ENCODE peak calls at places on chromosomes 13 and 19, in five cellular contexts. J is thoracic aorta; N is NCI-H774; T is effector memory CD4-positive, alpha-beta T cell; F is hepatocyte. U is an unnamed sample.
A peak's percentile ranks its signal among the peaks of the same experiment; 100 is the strongest.

GRCh38 chr19:53503126-53503525 is 34.8 kb upstream of the ZNF331 start:
- DNase-seq in J (no peak), F (no peak), T (no peak), N (no peak), U (no peak)

GRCh38 chr19:44959691-44960090 is 4.5 kb downstream of the CLPTM1 start:
- DNase-seq in N (no peak), T (no peak), J (no peak), F (no peak), U (no peak)

GRCh38 chr19:8255426-8256125 is 46.4 kb downstream of the CERS4 start:
- DNase-seq in T (no peak), J (no peak), F (no peak), N (no peak), U (no peak)

GRCh38 chr13:32039488-32040013 is 8.0 kb downstream of the FRY start:
- DNase-seq in J (no peak), N (no peak), F (no peak), T (no peak), U (no peak)

GRCh38 chr13:34143637-34144036 is 325.7 kb downstream of the RFC3 start:
- DNase-seq in T (no peak), J (no peak), N (no peak), F (no peak), U (no peak)

GRCh38 chr13:107144432-107144831 is 576.5 kb upstream of the ARGLU1 start:
- DNase-seq in J (no peak), T (no peak), N (no peak), F (no peak), U (no peak)

GRCh38 chr13:47798194-47798593 is 202.9 kb downstream of the SUCLA2 start:
- DNase-seq in N (no peak), J (no peak), F (no peak), T (no peak), U (no peak)

GRCh38 chr19:17209126-17210036 is 5.8 kb upstream of the USE1 start:
- DNase-seq in T (peak; percentile 18), N (peak; percentile 17), J (no peak), F (peak; percentile 16), U (no peak)

GRCh38 chr13:30108216-30108912 is 199.0 kb downstream of the KATNAL1 start:
- DNase-seq in N (no peak), J (no peak), T (no peak), F (no peak), U (no peak)

GRCh38 chr19:45156231-45156630 is 4.6 kb downstream of the NKPD1 start:
- DNase-seq in F (no peak), T (no peak), J (no peak), N (no peak), U (no peak)

GRCh38 chr13:49060698-49061387 is 85.1 kb downstream of the FNDC3A start:
- DNase-seq in N (no peak), F (no peak), T (no peak), J (no peak), U (no peak)

GRCh38 chr19:34145741-34146202 is 26.5 kb upstream of the LSM14A start:
- DNase-seq in F (peak; percentile 67), N (peak; percentile 9), T (peak; percentile 30), J (no peak), U (peak; percentile 71)

GRCh38 chr13:28246891-28247290 is 108.5 kb downstream of the PAN3 start:
- DNase-seq in N (no peak), F (no peak), J (no peak), T (no peak), U (no peak)

GRCh38 chr13:45564108-45564507 is 51.4 kb downstream of the ERICH6B start:
- DNase-seq in T (no peak), N (no peak), J (no peak), F (peak; percentile 56), U (peak; percentile 21)

GRCh38 chr19:46514589-46515289 is 19.1 kb upstream of the PNMA8B start:
- DNase-seq in N (no peak), T (no peak), F (no peak), J (no peak), U (no peak)

GRCh38 chr19:18607222-18608101 is 863 bp upstream of the CRLF1 start:
- DNase-seq in N (no peak), T (no peak), F (no peak), J (no peak), U (no peak)

GRCh38 chr19:33804021-33804799 is 7.5 kb downstream of the KCTD15 start:
- DNase-seq in F (peak; percentile 87), N (no peak), J (no peak), T (no peak), U (no peak)

GRCh38 chr13:30463820-30464495 is 1.8 kb downstream of the HMGB1 start:
- DNase-seq in J (no peak), F (peak; percentile 69), T (peak; percentile 50), N (no peak), U (no peak)

GRCh38 chr13:112532837-112533745 is 54.9 kb downstream of the TUBGCP3 start:
- DNase-seq in J (no peak), T (no peak), F (no peak), N (no peak), U (no peak)

GRCh38 chr19:20558011-20558410 is 7.6 kb downstream of the ZNF737 start:
- DNase-seq in N (no peak), F (no peak), J (no peak), T (no peak), U (no peak)

GRCh38 chr19:5292843-5293606 is 47.6 kb downstream of the PTPRS start:
- DNase-seq in F (peak; percentile 89), T (no peak), N (no peak), J (peak; percentile 17), U (peak; percentile 42)

GRCh38 chr13:20137875-20138274 is 23.0 kb downstream of the GJA3 start:
- DNase-seq in F (no peak), J (no peak), N (no peak), T (no peak), U (no peak)

GRCh38 chr13:40673414-40673813 is 7.0 kb upstream of the FOXO1 start:
- DNase-seq in T (no peak), J (no peak), F (no peak), N (no peak), U (no peak)

GRCh38 chr19:4095488-4095844 is 28.5 kb downstream of the MAP2K2 start:
- DNase-seq in F (no peak), J (no peak), T (no peak), N (no peak), U (no peak)

GRCh38 chr13:103218253-103218652 is 152.0 kb upstream of the SLC10A2 start:
- DNase-seq in J (no peak), T (no peak), N (no peak), F (no peak), U (no peak)

GRCh38 chr19:55460670-55461258 is 678 bp downstream of the ISOC2 start:
- DNase-seq in F (peak; percentile 91), N (peak; percentile 58), J (peak; percentile 42), T (no peak), U (peak; percentile 65)

GRCh38 chr19:46607441-46607841 is 6.3 kb downstream of the CALM3 start:
- DNase-seq in N (no peak), F (no peak), T (no peak), J (no peak), U (peak; percentile 20)

GRCh38 chr13:114339779-114340534 is 25.7 kb downstream of the CHAMP1 start:
- DNase-seq in J (no peak), F (no peak), N (peak; percentile 84), T (peak; percentile 16), U (peak; percentile 39)

GRCh38 chr19:8180018-8180417 is 29.2 kb upstream of the CERS4 start:
- DNase-seq in J (no peak), N (no peak), F (no peak), T (no peak), U (no peak)

GRCh38 chr19:38213911-38214625 is 10.0 kb downstream of the DPF1 start:
- DNase-seq in F (no peak), T (no peak), J (no peak), N (no peak), U (no peak)

U was measured in NCI-H510A treated with DMSO at 0.1 percent for 48 hours.